ENCODE peak calls at places on chromosomes 5 and 9, in ten cellular contexts. Z is NAMALWA, I is SK-N-SH, F is A172, U is body of pancreas, E is GM19239, R is anterior cingulate cortex, D is fibroblast of pulmonary artery, S is GM13976, A is RPMI7951. J is an unnamed sample.

GRCh38 chr9:81776390-81776789 is 87.0 kb upstream of the TLE1 start:
- DNase-seq in Z (no peak), I (peak; percentile 14), F (no peak), U (no peak), E (no peak), R (no peak), D (no peak), S (no peak), A (no peak), J (no peak)

GRCh38 chr9:125659954-125660353 is 47.1 kb downstream of the MAPKAP1 start:
- DNase-seq in Z (no peak), I (no peak), F (peak; percentile 80), U (no peak), E (no peak), R (no peak), D (peak; percentile 78), S (no peak), A (peak; percentile 67), J (no peak)

GRCh38 chr5:138981606-138982005 is 106.5 kb upstream of the LRRTM2 start:
- DNase-seq in Z (no peak), I (no peak), F (no peak), U (no peak), E (no peak), R (no peak), D (peak; percentile 18), S (no peak), A (peak; percentile 37), J (no peak)

GRCh38 chr9:125240649-125240999 is 519 bp downstream of the HSPA5 start:
- DNase-seq in Z (peak; percentile 55), I (no peak), F (peak; percentile 43), U (peak; percentile 63), E (no peak), R (no peak), D (peak; percentile 46), S (peak; percentile 42), A (peak; percentile 28), J (peak; percentile 50)

GRCh38 chr5:16464664-16465543 is 696 bp downstream of the ZNF622 start:
- DNase-seq in Z (peak; percentile 44), I (no peak), F (no peak), U (no peak), E (no peak), R (no peak), D (no peak), S (no peak), A (peak; percentile 9), J (no peak)

GRCh38 chr5:96348536-96348935 is 84.5 kb downstream of the PCSK1 start:
- DNase-seq in Z (no peak), I (no peak), F (no peak), U (no peak), E (no peak), R (no peak), D (no peak), S (no peak), A (no peak), J (no peak)

GRCh38 chr5:154863291-154864080 is 5.1 kb downstream of the CNOT8 start:
- DNase-seq in Z (no peak), I (no peak), F (no peak), U (no peak), E (no peak), R (no peak), D (no peak), S (no peak), A (no peak), J (no peak)

GRCh38 chr5:160259341-160259740 is 30.0 kb downstream of the FABP6 start:
- DNase-seq in Z (no peak), I (no peak), F (no peak), U (no peak), E (no peak), R (no peak), D (no peak), S (no peak), A (no peak), J (no peak)

GRCh38 chr9:76576344-76576743 is 117.4 kb downstream of the GCNT1 start:
- DNase-seq in Z (peak; percentile 41), I (no peak), F (peak; percentile 95), U (no peak), E (no peak), R (no peak), D (peak; percentile 76), S (peak; percentile 83), A (peak; percentile 85), J (no peak)

GRCh38 chr5:155049569-155050383 is 36.2 kb downstream of the KIF4B start:
- DNase-seq in Z (peak; percentile 30), I (no peak), F (no peak), U (no peak), E (no peak), R (no peak), D (peak; percentile 15), S (no peak), A (peak; percentile 2), J (no peak)

GRCh38 chr9:16744386-16744785 is 126.1 kb downstream of the BNC2 start:
- DNase-seq in Z (no peak), I (no peak), F (no peak), U (no peak), E (no peak), R (no peak), D (peak; percentile 61), S (no peak), A (no peak), J (no peak)

GRCh38 chr9:122016789-122017188 is 76.3 kb downstream of the TTLL11 start:
- DNase-seq in Z (peak; percentile 51), I (no peak), F (no peak), U (no peak), E (no peak), R (no peak), D (peak; percentile 31), S (no peak), A (no peak), J (no peak)

GRCh38 chr5:37886207-37886905 is 46.5 kb upstream of the GDNF start:
- DNase-seq in Z (no peak), I (peak; percentile 8), F (no peak), U (no peak), E (no peak), R (no peak), D (no peak), S (no peak), A (peak; percentile 78), J (no peak)

GRCh38 chr5:32280656-32281081 is 32.1 kb downstream of the MTMR12 start:
- DNase-seq in Z (no peak), I (no peak), F (no peak), U (no peak), E (peak; percentile 30), R (no peak), D (no peak), S (peak; percentile 61), A (no peak), J (no peak)

GRCh38 chr9:123370526-123371227 is 14.7 kb downstream of the CRB2 start:
- DNase-seq in Z (no peak), I (no peak), F (no peak), U (no peak), E (no peak), R (no peak), D (no peak), S (no peak), A (no peak), J (no peak)

GRCh38 chr9:32572900-32573523 is at the start of gene NDUFB6:
- DNase-seq in Z (peak; percentile 98), I (peak; percentile 90), F (peak; percentile 83), U (peak; percentile 92), E (peak; percentile 81), R (peak; percentile 86), D (peak; percentile 95), S (peak; percentile 92), A (peak; percentile 89), J (peak; percentile 95)

GRCh38 chr5:50958852-50959457 is 292.5 kb downstream of the PARP8 start:
- DNase-seq in Z (peak; percentile 62), I (peak; percentile 59), F (peak; percentile 22), U (peak; percentile 24), E (no peak), R (peak; percentile 12), D (peak; percentile 55), S (no peak), A (peak; percentile 30), J (no peak)

GRCh38 chr9:4174781-4175180 is 125.1 kb downstream of the GLIS3 start:
- DNase-seq in Z (no peak), I (no peak), F (no peak), U (no peak), E (no peak), R (no peak), D (no peak), S (no peak), A (no peak), J (no peak)

GRCh38 chr9:87518702-87519335 is 21.2 kb downstream of the DAPK1 start:
- DNase-seq in Z (no peak), I (no peak), F (no peak), U (peak; percentile 32), E (no peak), R (no peak), D (peak; percentile 90), S (no peak), A (no peak), J (peak; percentile 56)

GRCh38 chr9:37430841-37431597 is 8.5 kb downstream of the GRHPR start:
- DNase-seq in Z (no peak), I (no peak), F (no peak), U (no peak), E (no peak), R (peak; percentile 50), D (no peak), S (no peak), A (peak; percentile 15), J (no peak)

GRCh38 chr9:112002847-112003457 is 106.3 kb downstream of the UGCG start:
- DNase-seq in Z (no peak), I (no peak), F (no peak), U (no peak), E (no peak), R (no peak), D (no peak), S (no peak), A (no peak), J (no peak)

J was measured in stomach.